ENCODE peak calls at places on chromosomes 6 and 20, in eight cellular contexts. G, N, S, B, O, F, D and T are unnamed samples.

GRCh38 chr6:52994031-52994788 is 874 bp downstream of the GSTA4 start:
- DNase-seq in G (peak; percentile 54), N (peak; percentile 57), S (no peak), B (peak; percentile 56), O (peak; percentile 22), F (peak; percentile 5), D (peak; percentile 41), T (peak; percentile 56)

GRCh38 chr6:13848553-13849150 is 34.3 kb upstream of the MCUR1 start:
- DNase-seq in G (peak; percentile 39), N (no peak), S (peak; percentile 13), B (peak; percentile 12), O (no peak), F (no peak), D (no peak), T (no peak)

GRCh38 chr6:16600701-16601100 is 160.6 kb downstream of the ATXN1 start:
- DNase-seq in G (no peak), N (no peak), S (no peak), B (no peak), O (no peak), F (no peak), D (no peak), T (no peak)

GRCh38 chr6:152509916-152510315 is 127.2 kb downstream of the SYNE1 start:
- DNase-seq in G (no peak), N (no peak), S (no peak), B (no peak), O (no peak), F (no peak), D (no peak), T (no peak)

GRCh38 chr20:11791316-11792228 is 126.1 kb upstream of the BTBD3 start:
- DNase-seq in G (no peak), N (no peak), S (no peak), B (no peak), O (no peak), F (no peak), D (no peak), T (no peak)

GRCh38 chr6:56570434-56571359 is 72.0 kb downstream of the DST start:
- DNase-seq in G (peak; percentile 62), N (no peak), S (no peak), B (peak; percentile 50), O (no peak), F (peak; percentile 20), D (peak; percentile 39), T (peak; percentile 45)

GRCh38 chr6:85675030-85675819 is 32.5 kb upstream of the SYNCRIP start:
- DNase-seq in G (peak; percentile 71), N (no peak), S (no peak), B (peak; percentile 69), O (no peak), F (no peak), D (peak; percentile 38), T (peak; percentile 85)

GRCh38 chr6:156820089-156820798 is 43.1 kb downstream of the ARID1B start:
- DNase-seq in G (no peak), N (no peak), S (no peak), B (no peak), O (no peak), F (no peak), D (no peak), T (no peak)

GRCh38 chr6:26250806-26251075 is 114.3 kb upstream of the BTN3A2 start:
- DNase-seq in G (peak; percentile 71), N (peak; percentile 49), S (no peak), B (no peak), O (peak; percentile 18), F (no peak), D (no peak), T (no peak)

GRCh38 chr6:117167520-117168271 is 97.7 kb upstream of the VGLL2 start:
- DNase-seq in G (peak; percentile 22), N (no peak), S (peak; percentile 73), B (no peak), O (no peak), F (no peak), D (peak; percentile 50), T (no peak)

GRCh38 chr20:62195072-62195400 is 12.2 kb downstream of the MTG2 start:
- DNase-seq in G (no peak), N (no peak), S (no peak), B (no peak), O (no peak), F (no peak), D (no peak), T (no peak)

GRCh38 chr20:50450961-50451752 is 59.0 kb upstream of the PTPN1 start:
- DNase-seq in G (peak; percentile 88), N (peak; percentile 54), S (no peak), B (peak; percentile 77), O (no peak), F (no peak), D (peak; percentile 63), T (peak; percentile 71)

GRCh38 chr6:169935348-169935718 is 183.9 kb downstream of the ERMARD start:
- DNase-seq in G (no peak), N (no peak), S (no peak), B (no peak), O (no peak), F (no peak), D (no peak), T (no peak)

GRCh38 chr6:82783587-82784253 is 281.9 kb downstream of the UBE3D start:
- DNase-seq in G (no peak), N (no peak), S (no peak), B (no peak), O (no peak), F (peak; percentile 2), D (no peak), T (no peak)

GRCh38 chr6:87633851-87634250 is 43.9 kb downstream of the ORC3 start:
- DNase-seq in G (no peak), N (no peak), S (no peak), B (no peak), O (no peak), F (no peak), D (no peak), T (no peak)

GRCh38 chr6:95366414-95366813 is 210.9 kb upstream of the MANEA start:
- DNase-seq in G (no peak), N (no peak), S (no peak), B (no peak), O (no peak), F (no peak), D (no peak), T (no peak)

GRCh38 chr6:87905101-87905517 is 142.5 kb upstream of the SPACA1 start:
- DNase-seq in G (no peak), N (no peak), S (no peak), B (no peak), O (no peak), F (no peak), D (no peak), T (no peak)

GRCh38 chr20:11497543-11497942 is 420.1 kb upstream of the BTBD3 start:
- DNase-seq in G (no peak), N (no peak), S (no peak), B (no peak), O (no peak), F (no peak), D (no peak), T (no peak)

GRCh38 chr6:170046786-170047626 is 243.9 kb downstream of the DLL1 start:
- DNase-seq in G (no peak), N (no peak), S (peak; percentile 7), B (peak; percentile 55), O (no peak), F (no peak), D (peak; percentile 56), T (no peak)

GRCh38 chr20:5569021-5569420 is 181.2 kb upstream of the SHLD1 start:
- DNase-seq in G (peak; percentile 77), N (peak; percentile 49), S (no peak), B (peak; percentile 69), O (peak; percentile 44), F (peak; percentile 52), D (peak; percentile 23), T (peak; percentile 60)

GRCh38 chr6:98832282-98833100 is 1.9 kb upstream of the POU3F2 start:
- DNase-seq in G (peak; percentile 47), N (no peak), S (no peak), B (peak; percentile 60), O (no peak), F (no peak), D (peak; percentile 64), T (peak; percentile 86)
- H3K4me3 ChIP-seq in G (no peak overlapping the region), N (peak overlapping the region; percentile 53), S (no peak overlapping the region), B (peak overlapping the region; percentile 55), O (peak overlapping the region; percentile 64), F (peak overlapping the region; percentile 55), D (peak overlapping the region; percentile 54), T (peak overlapping the region; percentile 10)

GRCh38 chr6:39004801-39005200 is 43.8 kb upstream of the GLP1R start:
- DNase-seq in G (no peak), N (no peak), S (no peak), B (no peak), O (no peak), F (no peak), D (no peak), T (no peak)

GRCh38 chr6:39003488-39003887 is 45.1 kb upstream of the GLP1R start:
- DNase-seq in G (no peak), N (no peak), S (no peak), B (no peak), O (no peak), F (no peak), D (no peak), T (no peak)

GRCh38 chr6:39005774-39006173 is 42.8 kb upstream of the GLP1R start:
- DNase-seq in G (no peak), N (no peak), S (peak; percentile 74), B (no peak), O (no peak), F (no peak), D (no peak), T (no peak)

GRCh38 chr6:39007575-39007974 is 41.0 kb upstream of the GLP1R start:
- DNase-seq in G (no peak), N (no peak), S (no peak), B (no peak), O (no peak), F (no peak), D (no peak), T (no peak)

GRCh38 chr6:39003072-39003471 is 45.5 kb upstream of the GLP1R start:
- DNase-seq in G (peak; percentile 5), N (no peak), S (no peak), B (no peak), O (no peak), F (no peak), D (no peak), T (no peak)
- TF ChIP-seq CTCF in G (peak; percentile 24), N (no peak), S (no peak), B (peak; percentile 6), O (no peak), F (no peak), D (peak; percentile 16), T (peak; percentile 19)

GRCh38 chr6:106495014-106495413 is 134.3 kb downstream of the RTN4IP1 start:
- DNase-seq in G (no peak), N (no peak), S (no peak), B (no peak), O (no peak), F (no peak), D (no peak), T (no peak)
- H3K4me3 ChIP-seq in G (no peak overlapping the region), N (no peak overlapping the region), S (no peak overlapping the region), B (no peak overlapping the region), O (no peak overlapping the region), F (no peak overlapping the region), D (no peak overlapping the region), T (no peak overlapping the region)

DNA sequence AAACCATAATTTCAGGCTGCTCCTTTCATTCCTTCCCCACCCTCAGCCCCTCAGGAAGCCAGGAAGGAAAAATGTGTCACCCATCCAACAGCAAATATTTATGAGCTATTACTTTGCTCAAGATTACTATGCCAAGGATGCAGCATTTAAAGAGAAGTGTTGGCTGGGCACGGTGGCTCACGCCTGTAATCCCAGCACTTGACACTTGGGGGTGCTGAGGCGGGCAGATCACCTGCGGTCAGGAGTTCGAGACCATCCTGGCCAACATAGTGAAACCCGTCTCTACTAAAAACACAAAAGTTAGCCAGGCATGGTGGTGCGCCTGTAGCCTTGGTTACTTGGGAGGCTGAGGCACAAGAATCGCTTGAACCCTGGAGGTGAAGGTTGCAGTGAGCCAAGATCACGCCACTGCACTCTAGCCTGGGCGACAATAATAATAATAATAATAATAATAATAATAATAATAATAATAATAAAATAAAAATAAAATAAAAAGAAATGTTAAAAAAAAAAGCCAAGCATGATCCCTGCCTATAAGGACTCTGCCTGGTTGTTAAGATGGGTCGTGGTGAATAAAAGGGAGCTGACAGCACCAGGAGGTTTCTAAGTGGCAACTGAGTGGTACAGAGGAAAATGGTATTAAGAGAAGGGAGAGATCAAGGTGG is 20.5 kb upstream of the TIAM2 start:
- DNase-seq in G (no peak), N (no peak), S (no peak), B (no peak), O (no peak), F (no peak), D (no peak), T (no peak)
- TF ChIP-seq CTCF in G (peak; percentile 14), N (no peak), S (no peak), B (no peak), O (no peak), F (no peak), D (no peak), T (peak; percentile 11)